ENCODE peak calls at places on chromosomes 12 and 14, in seven cellular contexts. L, Z, B, P, N, D and Y are unnamed samples. For H3K27me3, the result is how much of the 10 kb centered on the place peaks cover.

GRCh38 chr14:74959596-74960180 is 4.3 kb upstream of the PGF start:
- DNase-seq in L (no peak), Z (no peak), B (no peak), P (no peak), N (no peak), D (no peak), Y (no peak)

GRCh38 chr12:56723889-56724659 is 1.0 kb downstream of the NACA start:
- DNase-seq in L (peak), Z (peak), B (peak), P (peak), N (peak), D (peak), Y (no peak)

GRCh38 chr14:97458302-97459137 is 661.3 kb downstream of the VRK1 start:
- DNase-seq in L (peak), Z (no peak), B (peak), P (peak), N (peak), D (peak), Y (peak)

GRCh38 chr12:122659579-122659978 is 43.6 kb downstream of the HCAR2 start:
- DNase-seq in L (no peak), Z (no peak), B (no peak), P (no peak), N (no peak), D (no peak), Y (no peak)

GRCh38 chr12:104710940-104711725 is 247.0 kb downstream of the SLC41A2 start:
- DNase-seq in L (no peak), Z (peak), B (no peak), P (peak), N (no peak), D (no peak), Y (no peak)

GRCh38 chr14:105275267-105275946 is 25.4 kb downstream of the BRF1 start:
- DNase-seq in L (no peak), Z (peak), B (no peak), P (no peak), N (no peak), D (no peak), Y (no peak)

GRCh38 chr14:60350366-60350720 is 101.3 kb downstream of the PPM1A start:
- DNase-seq in L (no peak), Z (no peak), B (no peak), P (no peak), N (peak), D (no peak), Y (no peak)

GRCh38 chr12:122028601-122029560 is 7.2 kb downstream of the BCL7A start:
- DNase-seq in L (no peak), Z (no peak), B (no peak), P (no peak), N (no peak), D (peak), Y (no peak)

GRCh38 chr14:68937790-68938514 is 41.1 kb downstream of the ACTN1 start:
- DNase-seq in L (peak), Z (no peak), B (no peak), P (peak), N (peak), D (peak), Y (no peak)

GRCh38 chr12:57005980-57006808 is at the start of gene ZBTB39:
- DNase-seq in L (peak), Z (peak), B (peak), P (peak), N (peak), D (peak), Y (peak)

GRCh38 chr12:74111688-74112360 is 425.8 kb upstream of the ATXN7L3B start:
- DNase-seq in L (no peak), Z (no peak), B (no peak), P (peak), N (peak), D (no peak), Y (no peak)

GRCh38 chr12:14913381-14913781 is 25.0 kb downstream of the ERP27 start:
- DNase-seq in L (no peak), Z (no peak), B (no peak), P (peak), N (no peak), D (no peak), Y (no peak)

GRCh38 chr14:95516554-95517209 is at the start of gene SYNE3:
- DNase-seq in L (peak), Z (no peak), B (peak), P (peak), N (peak), D (peak), Y (peak)

GRCh38 chr12:132700212-132700913 is 10.3 kb upstream of the PGAM5 start:
- DNase-seq in L (no peak), Z (peak), B (no peak), P (no peak), N (no peak), D (no peak), Y (no peak)

GRCh38 chr12:65339161-65339560 is 60.7 kb downstream of the MSRB3 start:
- DNase-seq in L (no peak), Z (no peak), B (no peak), P (no peak), N (no peak), D (no peak), Y (no peak)

GRCh38 chr14:80933282-80933681 is 8.3 kb downstream of the CEP128 start:
- DNase-seq in L (no peak), Z (no peak), B (no peak), P (no peak), N (no peak), D (no peak), Y (no peak)

GRCh38 chr12:131084341-131085011 is 130.8 kb downstream of the ADGRD1 start:
- DNase-seq in L (no peak), Z (no peak), B (no peak), P (no peak), N (no peak), D (peak), Y (no peak)

GRCh38 chr14:33850826-33851225 is 100.0 kb downstream of the EGLN3 start:
- DNase-seq in L (no peak), Z (no peak), B (no peak), P (no peak), N (no peak), D (no peak), Y (no peak)

GRCh38 chr14:33849455-33849801 is 101.4 kb downstream of the EGLN3 start:
- DNase-seq in L (no peak), Z (no peak), B (no peak), P (no peak), N (no peak), D (no peak), Y (no peak)

GRCh38 chr14:33851366-33851765 is 99.5 kb downstream of the EGLN3 start:
- DNase-seq in L (no peak), Z (no peak), B (no peak), P (no peak), N (no peak), D (no peak), Y (no peak)

GRCh38 chr14:33848706-33849454 is 102.0 kb downstream of the EGLN3 start:
- DNase-seq in L (peak), Z (peak), B (no peak), P (peak), N (peak), D (peak), Y (no peak)

DNA sequence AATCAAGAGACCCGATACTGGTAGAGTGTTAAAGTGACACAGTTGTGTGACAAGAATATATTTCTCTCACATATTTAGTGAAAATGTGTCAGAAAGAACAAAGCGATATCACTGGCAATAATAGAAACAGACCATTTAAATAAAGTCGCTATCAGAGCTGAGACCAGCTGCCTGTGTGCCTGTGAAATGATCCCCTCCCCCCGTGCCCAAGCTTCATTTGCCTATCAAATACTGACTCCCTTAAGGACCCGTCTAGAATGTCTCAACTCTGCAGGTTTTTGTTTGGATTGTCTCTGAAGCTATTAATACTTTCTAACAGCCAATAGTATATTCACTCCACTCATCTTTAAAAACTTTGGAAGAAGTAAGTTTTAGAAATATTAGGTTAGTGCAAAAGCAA is 98.9 kb downstream of the EGLN3 start:
- DNase-seq in L (no peak), Z (no peak), B (no peak), P (no peak), N (peak), D (no peak), Y (no peak)
- TF ChIP-seq CTCF in L (no peak), Z (no peak), B (no peak), P (no peak), N (no peak), D (no peak), Y (no peak)

DNA sequence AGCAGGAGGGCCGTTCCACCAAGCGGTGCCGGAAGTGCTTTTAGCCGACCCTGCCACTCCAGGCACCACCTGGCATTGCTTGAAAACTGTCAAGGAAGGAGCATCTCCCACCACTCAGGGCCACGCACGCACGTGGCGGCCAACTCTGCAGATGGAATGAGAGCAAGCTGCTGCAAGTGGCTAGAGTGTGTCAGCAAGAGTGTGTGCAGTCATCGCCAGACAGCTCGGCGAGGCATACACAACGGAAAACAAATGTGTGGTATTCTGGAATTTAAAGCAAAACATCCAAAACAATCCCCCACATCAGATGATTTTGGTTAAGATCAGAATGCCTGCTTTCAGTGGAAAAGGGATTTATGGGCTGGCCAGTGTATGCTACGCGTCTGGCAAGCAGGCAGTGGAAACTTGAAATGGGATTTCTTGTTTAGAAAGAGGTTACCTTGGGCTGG is 11.2 kb downstream of the CD9 start:
- DNase-seq in L (no peak), Z (peak), B (no peak), P (peak), N (no peak), D (no peak), Y (no peak)
- H3K27ac ChIP-seq in L (peak), Z (peak), B (no peak), P (peak), N (no peak), D (peak), Y (no peak)

GRCh38 chr14:36667679-36668078 is 6.0 kb downstream of the PAX9 start:
- DNase-seq in L (no peak), Z (no peak), B (no peak), P (no peak), N (no peak), D (no peak), Y (no peak)
- H3K27me3 ChIP-seq in L (half or more), Z (under half), B (under half), P (half or more), N (half or more), D (under half), Y (half or more)

DNA sequence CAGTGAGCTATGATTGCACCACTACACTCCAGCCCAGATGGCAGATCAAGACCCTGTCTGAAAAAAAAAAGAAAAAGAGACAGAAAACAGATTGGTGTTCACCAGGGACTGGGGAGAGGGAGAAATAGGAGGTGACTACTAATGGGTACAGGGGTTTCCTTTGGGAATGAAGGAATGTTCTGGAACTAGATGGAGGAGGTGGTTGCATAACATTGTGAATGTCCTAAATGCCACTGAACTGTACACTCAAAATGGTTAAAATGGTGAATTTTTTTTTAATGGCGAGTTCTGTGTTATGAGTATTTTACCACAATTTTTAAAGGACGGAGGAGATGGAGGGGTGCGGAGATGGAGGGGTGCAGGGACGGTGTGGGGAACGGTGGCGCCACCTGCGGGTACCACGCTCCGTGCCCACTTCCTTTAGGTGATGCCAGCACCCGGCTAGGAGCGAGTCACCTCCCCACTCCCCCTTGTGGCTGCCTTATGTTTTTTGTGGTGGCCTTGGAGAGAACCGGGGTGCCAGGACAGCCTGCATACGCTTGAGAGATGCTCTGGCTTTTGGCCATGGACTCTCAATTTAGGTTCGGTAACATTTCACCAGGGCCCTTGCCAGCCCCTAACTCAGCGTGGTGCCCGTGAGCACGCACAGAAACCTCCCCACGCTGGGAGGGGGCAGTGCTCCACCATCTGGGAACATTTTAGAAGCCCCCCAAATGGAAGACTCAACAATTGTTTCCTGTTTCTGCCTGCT is 16.1 kb downstream of the UBC start:
- DNase-seq in L (peak), Z (no peak), B (peak), P (no peak), N (peak), D (peak), Y (peak)
- TF ChIP-seq CTCF in L (peak), Z (peak), B (peak), P (peak), N (peak), D (peak), Y (peak)

DNA sequence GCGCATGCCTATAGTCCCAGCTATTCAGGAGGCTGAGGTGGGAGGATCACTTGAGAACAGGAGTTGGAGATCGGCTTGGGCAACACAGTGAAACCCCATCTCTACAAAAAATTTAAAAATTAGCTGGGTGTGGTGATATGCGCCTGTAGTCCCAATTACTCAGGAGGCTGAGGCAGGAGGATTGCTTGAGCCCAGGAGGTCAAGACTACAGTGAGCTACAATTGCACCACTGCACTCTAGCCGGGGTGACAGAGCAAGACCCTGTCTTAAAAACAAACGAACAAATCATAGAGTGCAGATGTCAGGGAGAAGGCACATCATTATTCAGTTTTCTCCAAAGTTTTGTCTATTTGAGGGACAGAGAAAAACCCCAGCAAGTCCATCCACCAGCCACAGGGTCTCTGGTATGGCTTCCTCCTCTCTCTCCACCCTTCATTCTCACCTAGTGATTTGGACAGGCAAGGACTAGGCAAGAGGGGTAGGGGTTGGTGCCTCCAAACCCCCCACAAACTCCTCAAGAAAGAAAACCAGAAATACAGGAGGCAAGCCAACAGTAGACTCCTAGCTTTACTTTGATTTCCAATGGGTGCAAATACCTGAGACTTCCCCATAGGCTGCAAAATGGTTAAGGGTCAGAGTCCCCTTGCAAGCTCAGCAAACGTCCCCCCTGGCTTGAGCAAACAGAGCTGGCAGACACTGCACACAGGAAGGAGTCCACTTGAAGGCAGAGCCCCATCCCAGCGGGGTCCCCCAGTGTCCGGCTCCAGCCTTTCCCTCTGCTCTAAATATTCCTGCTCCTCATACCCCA is 26.5 kb upstream of the RPLP0 start:
- DNase-seq in L (no peak), Z (no peak), B (no peak), P (peak), N (no peak), D (no peak), Y (no peak)
- H3K27ac ChIP-seq in L (peak), Z (no peak), B (no peak), P (peak), N (peak), D (no peak), Y (no peak)

DNA sequence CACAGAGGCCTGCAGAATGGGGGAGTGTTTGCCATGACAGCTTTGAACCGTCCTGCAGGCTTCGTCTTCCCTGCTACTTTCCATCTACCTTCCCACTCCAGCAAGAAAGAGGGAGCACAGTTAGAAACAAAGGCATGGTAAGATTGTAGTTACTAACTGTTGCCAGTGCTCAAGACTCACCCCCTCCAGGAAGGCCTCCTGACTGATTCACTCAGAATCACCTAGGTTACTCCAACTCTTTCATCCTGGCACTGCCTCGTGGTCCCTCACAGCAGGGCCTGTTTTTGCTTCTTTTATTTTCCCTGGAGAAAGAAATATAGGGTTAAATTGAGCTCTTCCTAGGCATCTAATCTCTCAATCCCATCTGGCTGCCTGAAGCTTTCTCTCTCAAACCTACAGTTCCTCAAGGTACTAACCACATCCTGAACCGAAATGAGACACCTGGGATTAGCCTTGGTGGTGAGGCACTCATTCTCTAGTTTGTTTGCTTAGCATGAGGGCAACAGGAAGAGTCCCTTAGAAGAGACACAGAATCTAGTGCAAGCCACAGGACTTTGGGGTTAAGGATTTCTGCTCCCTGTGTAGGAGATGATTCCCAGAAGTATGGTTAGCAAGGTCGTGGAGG is 7.8 kb downstream of the GALNT6 start:
- DNase-seq in L (no peak), Z (no peak), B (no peak), P (no peak), N (no peak), D (no peak), Y (no peak)
- H3K27me3 ChIP-seq in L (under half), Z (under half), B (under half), P (under half), N (under half), D (under half), Y (under half)

GRCh38 chr12:109503611-109504010 is 26.2 kb downstream of the UBE3B start:
- DNase-seq in L (no peak), Z (no peak), B (no peak), P (no peak), N (no peak), D (no peak), Y (no peak)
- TF ChIP-seq CTCF in L (no peak), Z (no peak), B (no peak), P (no peak), N (no peak), D (no peak), Y (no peak)